ENCODE peak calls at places on chromosomes 6 and 20, in eight cellular contexts. J is anterior cingulate cortex; Y is brain pericyte; X is stimulated activated CD4-positive, alpha-beta T cell treated with anti-CD3 and anti-CD28 coated beads, Interleukin-1b, Interleukin-23, amount 100 ng/mL, for 4 hours; T is astrocyte; L is ecto neural progenitor cell; H is activated naive CD8-positive, alpha-beta T cell treated with anti-CD3 and anti-CD28 coated beads, Interleukin-2, amount 50 U/mL, for 16 hours; B is stimulated activated CD8-positive, alpha-beta memory T cell treated with anti-CD3 and anti-CD28 coated beads, Interleukin-4, amount 100 ng/mL, for 1 hour. A is an unnamed sample.

GRCh38 chr20:2299301-2299700 is 3.5 kb downstream of the TGM3 start:
- DNase-seq in Y (no peak), B (no peak), X (no peak), J (no peak), H (no peak), L (no peak), T (no peak), A (no peak)

GRCh38 chr20:62212309-62212708 is 7.8 kb downstream of the HRH3 start:
- DNase-seq in H (no peak), Y (no peak), X (no peak), J (no peak), B (no peak), T (no peak), L (no peak), A (no peak)

GRCh38 chr6:41672016-41672415 is 33.7 kb downstream of the MDFI start:
- DNase-seq in Y (no peak), H (no peak), B (no peak), X (no peak), L (no peak), T (no peak), J (no peak), A (no peak)

GRCh38 chr6:4225207-4225872 is 90.0 kb upstream of the ECI2 start:
- DNase-seq in X (no peak), B (no peak), H (no peak), Y (no peak), T (peak; percentile 6), L (peak; percentile 49), J (no peak), A (no peak)

GRCh38 chr6:100620085-100620484 is 155.4 kb upstream of the SIM1 start:
- DNase-seq in H (no peak), X (no peak), L (no peak), Y (no peak), T (peak; percentile 91), B (no peak), J (no peak), A (no peak)

GRCh38 chr6:45430590-45431202 is 53.0 kb upstream of the SUPT3H start:
- DNase-seq in T (no peak), H (no peak), Y (no peak), B (no peak), X (no peak), J (no peak), L (no peak), A (no peak)

GRCh38 chr20:23507346-23507745 is 16.4 kb downstream of the CST8 start:
- DNase-seq in J (no peak), H (no peak), Y (no peak), T (no peak), L (no peak), B (no peak), X (no peak), A (no peak)

GRCh38 chr20:5000263-5001173 is 792 bp downstream of the SLC23A2 start:
- DNase-seq in B (no peak), X (peak; percentile 14), H (no peak), L (peak; percentile 57), T (no peak), J (peak; percentile 36), Y (no peak), A (no peak)

GRCh38 chr20:62087227-62087626 is 21.5 kb upstream of the TAF4 start:
- DNase-seq in J (no peak), Y (no peak), L (no peak), T (no peak), H (no peak), X (no peak), B (no peak), A (no peak)

GRCh38 chr20:57076202-57076651 is 190.2 kb downstream of the BMP7 start:
- DNase-seq in J (no peak), T (peak; percentile 80), X (no peak), L (no peak), B (no peak), H (no peak), Y (no peak), A (no peak)

GRCh38 chr6:99736302-99736701 is 129.7 kb downstream of the PRDM13 start:
- DNase-seq in Y (no peak), J (no peak), T (no peak), B (no peak), H (no peak), X (no peak), L (no peak), A (no peak)

GRCh38 chr20:56005389-56005715 is at the start of gene CBLN4:
- DNase-seq in Y (no peak), B (no peak), T (no peak), X (no peak), L (no peak), J (no peak), H (no peak), A (no peak)

GRCh38 chr6:42352856-42353564 is 98.7 kb downstream of the TRERF1 start:
- DNase-seq in L (no peak), J (no peak), B (no peak), X (no peak), Y (no peak), T (peak; percentile 59), H (no peak), A (no peak)

GRCh38 chr6:78908621-78909020 is 41.3 kb downstream of the IRAK1BP1 start:
- DNase-seq in X (no peak), J (no peak), B (no peak), L (no peak), Y (no peak), T (no peak), H (no peak), A (no peak)

GRCh38 chr6:111533087-111533784 is 50.2 kb upstream of the REV3L start:
- DNase-seq in B (no peak), X (no peak), H (no peak), J (no peak), L (no peak), T (no peak), Y (no peak), A (no peak)

GRCh38 chr20:50957276-50957675 is 1.1 kb downstream of the DPM1 start:
- DNase-seq in Y (no peak), J (no peak), B (no peak), H (no peak), L (no peak), T (peak; percentile 45), X (no peak), A (no peak)

GRCh38 chr6:70708448-70708847 is 40.8 kb downstream of the SMAP1 start:
- DNase-seq in Y (no peak), B (no peak), H (no peak), L (no peak), J (no peak), X (no peak), T (no peak), A (no peak)

A was measured in cortex of kidney.